ENCODE peak calls at places on chromosomes 11 and 22, in seven cellular contexts. S is astrocyte of the spinal cord, I is neural progenitor cell, B is heart left ventricle, H is thyroid gland, Z is transverse colon, E is A673. F is an unnamed sample.

GRCh38 chr11:94751216-94751612 is 16.9 kb upstream of the AMOTL1 start:
- DNase-seq in I (no peak), B (no peak), Z (no peak), H (no peak), S (no peak), E (no peak), F (no peak)

GRCh38 chr11:26331911-26332571 is at the start of gene ANO3:
- DNase-seq in E (peak), S (peak), H (peak), I (peak), B (peak), Z (peak), F (peak)

GRCh38 chr22:21761086-21761485 is 25.5 kb upstream of the YPEL1 start:
- DNase-seq in I (no peak), H (no peak), S (no peak), B (no peak), E (no peak), Z (no peak), F (no peak)

GRCh38 chr22:22386602-22387385 is 121.7 kb downstream of the ZNF280B start:
- DNase-seq in E (no peak), B (no peak), Z (no peak), S (no peak), I (no peak), H (no peak), F (no peak)

GRCh38 chr11:91136631-91137030 is 913.8 kb upstream of the CHORDC1 start:
- DNase-seq in E (peak), I (no peak), H (no peak), B (no peak), Z (no peak), S (no peak), F (no peak)

GRCh38 chr11:47415949-47416472 is 7.6 kb downstream of the SLC39A13 start:
- DNase-seq in Z (peak), S (peak), I (peak), E (peak), B (peak), H (peak), F (peak)

GRCh38 chr22:33380789-33381530 is 322.8 kb upstream of the SYN3 start:
- DNase-seq in Z (no peak), E (no peak), H (no peak), I (no peak), B (no peak), S (peak), F (peak)

GRCh38 chr22:48259991-48260670 is 1497.7 kb downstream of the TBC1D22A start:
- DNase-seq in S (no peak), Z (no peak), E (no peak), H (no peak), I (no peak), B (no peak), F (no peak)

GRCh38 chr11:125762445-125762844 is 16.2 kb downstream of the PATE2 start:
- DNase-seq in E (no peak), S (no peak), B (no peak), I (no peak), Z (no peak), H (no peak), F (no peak)

GRCh38 chr11:10021563-10021962 is 272.5 kb downstream of the SBF2 start:
- DNase-seq in B (no peak), Z (no peak), E (no peak), I (no peak), S (no peak), H (no peak), F (no peak)

GRCh38 chr22:19122752-19123492 is 710 bp upstream of the DGCR2 start:
- DNase-seq in Z (peak), I (no peak), E (no peak), S (no peak), H (peak), B (no peak), F (no peak)
- H3K4me3 ChIP-seq in Z (peak), I (peak), E (peak), S (peak), H (peak), B (peak), F (peak)

GRCh38 chr11:77874206-77874605 is 53.3 kb downstream of the AAMDC start:
- DNase-seq in H (no peak), E (no peak), B (no peak), S (no peak), Z (no peak), I (no peak), F (no peak)

GRCh38 chr11:77876045-77876444 is 55.1 kb downstream of the AAMDC start:
- DNase-seq in H (no peak), Z (no peak), S (no peak), B (no peak), E (no peak), I (no peak), F (no peak)

GRCh38 chr11:77882396-77882795 is 61.5 kb downstream of the AAMDC start:
- DNase-seq in B (no peak), Z (no peak), H (no peak), I (no peak), E (no peak), S (peak), F (no peak)

GRCh38 chr11:77883775-77884174 is 62.8 kb downstream of the AAMDC start:
- DNase-seq in Z (no peak), E (no peak), B (no peak), H (no peak), S (no peak), I (no peak), F (no peak)

GRCh38 chr11:77879218-77879617 is 58.3 kb downstream of the AAMDC start:
- DNase-seq in S (peak), Z (no peak), I (no peak), E (peak), B (peak), H (peak), F (peak)
- TF ChIP-seq CTCF in S (no peak), Z (no peak), I (no peak), E (no peak), B (no peak), H (no peak), F (no peak)

GRCh38 chr11:64249038-64249437 is 2.3 kb upstream of the PLCB3 start:
- DNase-seq in E (no peak), S (no peak), B (no peak), H (no peak), I (no peak), Z (no peak), F (no peak)

GRCh38 chr11:64251722-64251985 is 324 bp downstream of the PLCB3 start:
- DNase-seq in B (no peak), E (peak), S (no peak), H (no peak), Z (no peak), I (no peak), F (no peak)

GRCh38 chr11:64250875-64251721 is at the start of gene PLCB3:
- DNase-seq in E (peak), B (peak), Z (peak), S (no peak), I (peak), H (peak), F (no peak)

GRCh38 chr11:64249563-64250405 is 1.5 kb upstream of the PLCB3 start:
- DNase-seq in B (no peak), Z (no peak), I (no peak), S (no peak), E (no peak), H (no peak), F (no peak)

DNA sequence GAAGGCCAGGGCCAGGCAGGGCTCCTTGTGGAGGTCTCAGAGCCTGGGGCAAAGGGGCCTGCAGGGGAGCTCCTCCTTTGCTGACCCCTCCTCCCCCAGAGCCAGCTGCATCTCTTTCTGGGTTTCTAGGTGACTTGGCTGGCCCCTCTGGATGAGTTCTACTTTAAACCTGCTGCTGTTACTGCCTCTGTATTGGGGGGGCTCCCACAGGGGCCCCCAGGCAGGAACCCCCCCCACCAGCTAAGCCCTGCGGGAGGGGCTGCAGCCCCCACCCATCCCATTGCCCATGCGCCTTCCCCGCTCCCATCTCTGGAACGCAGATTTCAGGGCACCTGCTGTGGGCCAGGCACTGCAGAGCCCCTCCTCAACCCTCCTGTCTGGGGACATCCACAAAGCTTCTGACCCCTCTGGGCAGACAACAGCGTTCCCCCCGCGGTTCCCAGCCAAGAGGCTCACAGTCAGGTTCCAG is 890 bp upstream of the PLCB3 start:
- DNase-seq in S (no peak), I (peak), H (no peak), B (no peak), E (no peak), Z (no peak), F (no peak)
- H3K4me3 ChIP-seq in S (peak), I (peak), H (no peak), B (peak), E (peak), Z (peak), F (peak)

GRCh38 chr11:114400222-114400973 is at the start of the genes C11orf71 and RBM7:
- DNase-seq in I (peak), B (peak), H (peak), S (peak), Z (peak), E (peak), F (peak)
- TF ChIP-seq CTCF in I (no peak), B (peak), H (no peak), S (no peak), Z (no peak), E (peak), F (no peak)

GRCh38 chr11:18056561-18057181 is 10.6 kb upstream of the TPH1 start:
- DNase-seq in Z (no peak), H (no peak), S (no peak), I (no peak), E (no peak), B (no peak), F (no peak)
- H3K4me3 ChIP-seq in Z (no peak), H (no peak), S (no peak), I (no peak), E (no peak), B (no peak), F (no peak)

DNA sequence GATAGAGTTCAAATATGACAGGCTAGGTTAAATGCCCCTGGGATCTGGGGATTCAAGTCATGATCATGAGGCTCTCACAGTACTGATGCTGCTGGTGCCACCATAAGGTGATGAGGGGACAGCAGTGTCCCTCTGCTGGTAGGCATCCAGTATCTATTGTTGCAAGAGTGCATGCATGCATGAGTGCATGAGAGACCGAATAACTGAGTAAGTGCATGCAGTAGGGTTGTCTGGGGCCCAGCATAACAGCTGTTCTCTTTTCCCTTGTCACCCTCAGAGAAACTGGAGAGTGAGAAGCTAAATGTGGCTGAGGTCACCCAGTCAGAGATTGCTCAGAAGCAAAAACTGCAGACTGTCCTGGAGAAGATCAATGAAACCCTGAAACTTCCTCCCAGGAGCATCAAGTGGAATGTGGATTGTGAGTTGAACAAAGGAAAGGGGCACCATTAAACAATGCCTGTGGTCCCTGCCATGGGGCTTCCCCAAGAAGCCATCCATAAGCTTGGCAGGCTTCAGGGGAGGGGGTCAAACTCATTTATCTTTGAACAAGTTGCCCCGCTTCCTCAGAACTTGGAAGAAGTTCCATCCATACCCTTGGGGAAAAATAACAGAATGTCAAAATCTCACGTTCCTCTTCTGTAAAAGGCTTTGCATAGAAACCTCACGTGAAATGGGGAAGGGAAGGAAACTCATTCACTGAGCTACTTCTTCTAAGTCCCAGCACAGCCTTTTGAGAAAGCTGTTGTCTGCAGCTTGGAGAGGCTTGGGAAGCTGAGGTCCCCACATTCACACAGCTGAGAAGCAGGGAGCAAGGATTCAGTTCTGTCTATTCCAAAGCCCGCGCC is 119.0 kb downstream of the PARVA start:
- DNase-seq in S (no peak), B (no peak), I (peak), Z (no peak), H (no peak), E (peak), F (no peak)
- TF ChIP-seq CTCF in S (no peak), B (peak), I (peak), Z (no peak), H (no peak), E (peak), F (peak)

GRCh38 chr11:106937113-106937512 is 81.2 kb downstream of the GUCY1A2 start:
- DNase-seq in E (peak), I (no peak), H (no peak), S (no peak), Z (no peak), B (no peak), F (no peak)
- H3K4me3 ChIP-seq in E (no peak), I (no peak), H (no peak), S (no peak), Z (no peak), B (no peak), F (no peak)

GRCh38 chr22:50242406-50242949 is 2.3 kb downstream of the TUBGCP6 start:
- DNase-seq in Z (no peak), S (no peak), I (no peak), E (no peak), B (no peak), H (no peak), F (no peak)

GRCh38 chr22:50238755-50239154 is 6.1 kb downstream of the TUBGCP6 start:
- DNase-seq in B (no peak), S (no peak), Z (no peak), H (no peak), E (no peak), I (no peak), F (no peak)

GRCh38 chr22:50233223-50233622 is 11.6 kb downstream of the TUBGCP6 start:
- DNase-seq in B (no peak), E (no peak), I (no peak), S (no peak), Z (no peak), H (no peak), F (no peak)

GRCh38 chr22:50232481-50233151 is 12.2 kb downstream of the TUBGCP6 start:
- DNase-seq in S (no peak), I (no peak), H (no peak), Z (no peak), B (no peak), E (no peak), F (no peak)

GRCh38 chr22:50236731-50237409 is 8.0 kb downstream of the TUBGCP6 start:
- DNase-seq in B (no peak), E (no peak), Z (no peak), S (peak), H (no peak), I (peak), F (peak)
- TF ChIP-seq CTCF in B (peak), E (peak), Z (no peak), S (peak), H (no peak), I (peak), F (peak)

DNA sequence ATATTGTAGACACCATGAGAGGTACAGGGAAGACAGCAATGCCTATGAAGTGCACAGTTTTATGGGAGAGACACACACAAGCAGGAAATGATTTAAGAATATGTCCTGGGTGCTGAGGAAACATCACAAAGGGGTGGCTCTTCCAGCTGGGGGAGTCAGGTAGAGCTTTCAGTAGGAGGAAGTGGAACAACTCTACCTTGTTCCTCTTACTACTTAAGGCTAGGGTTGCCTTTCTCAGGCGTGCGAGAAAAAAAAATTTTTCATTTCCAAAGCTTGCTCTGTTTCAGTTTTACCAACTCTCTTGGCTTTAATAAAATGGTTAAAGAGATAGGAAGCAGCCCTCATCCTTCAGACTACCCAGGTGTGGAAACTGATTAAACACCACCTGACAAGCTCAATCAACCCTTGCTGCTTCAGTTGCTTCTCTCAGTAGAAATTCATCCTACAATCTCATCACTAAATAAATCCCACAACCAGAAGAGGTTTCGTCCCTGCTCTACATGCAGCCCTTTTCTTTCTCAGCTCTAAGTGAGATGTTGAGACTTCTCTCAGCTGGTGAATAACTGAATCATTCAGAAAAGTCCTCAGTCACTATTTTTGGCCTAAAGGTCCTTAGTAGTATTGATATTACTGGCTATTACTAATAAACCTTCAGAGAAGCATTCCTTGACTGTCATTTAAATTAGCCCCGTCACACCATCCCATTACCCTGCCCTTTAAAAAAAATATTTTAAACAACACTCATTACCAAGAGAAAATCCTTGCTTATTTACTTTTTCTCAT is 5.9 kb downstream of the ABTB2 start:
- DNase-seq in B (no peak), H (no peak), S (no peak), Z (no peak), E (no peak), I (no peak), F (no peak)
- H3K4me3 ChIP-seq in B (no peak), H (no peak), S (no peak), Z (no peak), E (no peak), I (no peak), F (no peak)

DNA sequence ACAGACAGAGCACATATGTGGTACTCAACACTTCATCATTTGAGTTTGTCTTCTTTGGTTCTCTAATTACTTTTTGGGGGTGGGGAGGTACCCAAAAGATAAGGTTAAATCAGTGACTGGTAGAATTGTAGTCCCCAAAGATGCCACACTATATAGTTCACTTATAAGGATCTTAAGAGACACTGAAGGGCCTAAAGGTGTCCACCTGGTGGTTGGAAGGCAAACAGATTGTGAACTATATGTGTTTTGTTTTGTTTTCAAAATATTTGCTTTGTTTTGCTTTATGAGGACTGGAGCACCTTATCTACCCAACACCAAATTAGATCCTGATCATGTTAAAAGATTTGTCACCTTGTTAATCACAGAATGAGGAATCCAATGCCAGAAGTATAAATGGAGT is 136.1 kb downstream of the DCDC1 start:
- DNase-seq in I (no peak), B (no peak), S (no peak), Z (no peak), E (peak), H (no peak), F (peak)
- TF ChIP-seq CTCF in I (peak), B (no peak), S (no peak), Z (no peak), E (peak), H (no peak), F (peak)

F was measured in fibroblast of pulmonary artery.